ENCODE peak calls at places on chromosomes 5 and 9, in six cellular contexts. One of them, this sample, is unnamed.

GRCh38 chr5:28014779-28015178 is 976.4 kb upstream of the CDH9 start:
- DNase-seq in aorta: no peak
- DNase-seq in BJ: no peak
- DNase-seq in GM03348: no peak
- DNase-seq in memory B cell: no peak
- DNase-seq in activated CD4-positive, CD25-positive, alpha-beta regulatory T cell: no peak
- DNase-seq in this sample: no peak

GRCh38 chr5:149700347-149700746 is 29.8 kb upstream of the PPARGC1B start:
- DNase-seq in BJ: no peak
- DNase-seq in memory B cell: no peak
- DNase-seq in GM03348: no peak
- DNase-seq in aorta: no peak
- DNase-seq in activated CD4-positive, CD25-positive, alpha-beta regulatory T cell: no peak
- DNase-seq in this sample: no peak

GRCh38 chr9:21873540-21874221 is 71.2 kb downstream of the MTAP start:
- DNase-seq in activated CD4-positive, CD25-positive, alpha-beta regulatory T cell: no peak
- DNase-seq in GM03348: peak
- DNase-seq in aorta: no peak
- DNase-seq in BJ: no peak
- DNase-seq in memory B cell: no peak
- DNase-seq in this sample: no peak

GRCh38 chr5:40288791-40289475 is 390.8 kb upstream of the PTGER4 start:
- DNase-seq in memory B cell: no peak
- DNase-seq in activated CD4-positive, CD25-positive, alpha-beta regulatory T cell: no peak
- DNase-seq in aorta: no peak
- DNase-seq in GM03348: no peak
- DNase-seq in BJ: no peak
- DNase-seq in this sample: no peak

GRCh38 chr5:41252036-41252435 is 38.7 kb upstream of the C6 start:
- DNase-seq in BJ: no peak
- DNase-seq in activated CD4-positive, CD25-positive, alpha-beta regulatory T cell: no peak
- DNase-seq in aorta: no peak
- DNase-seq in memory B cell: no peak
- DNase-seq in GM03348: no peak
- DNase-seq in this sample: no peak

GRCh38 chr5:154302181-154302580 is 111.6 kb downstream of the GALNT10 start:
- DNase-seq in memory B cell: no peak
- DNase-seq in BJ: no peak
- DNase-seq in GM03348: no peak
- DNase-seq in activated CD4-positive, CD25-positive, alpha-beta regulatory T cell: no peak
- DNase-seq in aorta: peak
- DNase-seq in this sample: peak

GRCh38 chr9:72674961-72675360 is 153.6 kb downstream of the TMC1 start:
- DNase-seq in activated CD4-positive, CD25-positive, alpha-beta regulatory T cell: no peak
- DNase-seq in BJ: no peak
- DNase-seq in GM03348: no peak
- DNase-seq in memory B cell: no peak
- DNase-seq in aorta: no peak
- DNase-seq in this sample: no peak

GRCh38 chr9:115524467-115525059 is 406.6 kb upstream of the TNC start:
- DNase-seq in memory B cell: peak
- DNase-seq in aorta: no peak
- DNase-seq in activated CD4-positive, CD25-positive, alpha-beta regulatory T cell: no peak
- DNase-seq in BJ: peak
- DNase-seq in GM03348: peak
- DNase-seq in this sample: peak

GRCh38 chr5:43042626-43043399 is 2.7 kb upstream of the ANXA2R start:
- DNase-seq in memory B cell: peak
- DNase-seq in GM03348: peak
- DNase-seq in activated CD4-positive, CD25-positive, alpha-beta regulatory T cell: peak
- DNase-seq in BJ: no peak
- DNase-seq in aorta: peak
- DNase-seq in this sample: peak

GRCh38 chr5:177332031-177332895 is 19.2 kb downstream of the LMAN2 start:
- DNase-seq in BJ: no peak
- DNase-seq in aorta: peak
- DNase-seq in activated CD4-positive, CD25-positive, alpha-beta regulatory T cell: no peak
- DNase-seq in memory B cell: no peak
- DNase-seq in GM03348: no peak
- DNase-seq in this sample: no peak

GRCh38 chr5:109479260-109479860 is 69.6 kb upstream of the PJA2 start:
- DNase-seq in aorta: no peak
- DNase-seq in activated CD4-positive, CD25-positive, alpha-beta regulatory T cell: no peak
- DNase-seq in BJ: no peak
- DNase-seq in memory B cell: no peak
- DNase-seq in GM03348: peak
- DNase-seq in this sample: no peak

GRCh38 chr9:108512426-108513173 is 343.2 kb downstream of the ACTL7B start:
- DNase-seq in aorta: no peak
- DNase-seq in BJ: no peak
- DNase-seq in activated CD4-positive, CD25-positive, alpha-beta regulatory T cell: no peak
- DNase-seq in GM03348: no peak
- DNase-seq in memory B cell: no peak
- DNase-seq in this sample: no peak

GRCh38 chr5:677131-678101 is 15.7 kb downstream of the TPPP start:
- DNase-seq in memory B cell: no peak
- DNase-seq in GM03348: no peak
- DNase-seq in BJ: no peak
- DNase-seq in aorta: peak
- DNase-seq in activated CD4-positive, CD25-positive, alpha-beta regulatory T cell: no peak
- DNase-seq in this sample: no peak

GRCh38 chr5:98308231-98308630 is 465.2 kb upstream of the RGMB start:
- DNase-seq in BJ: no peak
- DNase-seq in GM03348: no peak
- DNase-seq in aorta: no peak
- DNase-seq in memory B cell: no peak
- DNase-seq in activated CD4-positive, CD25-positive, alpha-beta regulatory T cell: no peak
- DNase-seq in this sample: no peak

GRCh38 chr9:90827181-90827866 is 25.7 kb downstream of the SYK start:
- DNase-seq in memory B cell: peak
- DNase-seq in aorta: no peak
- DNase-seq in GM03348: no peak
- DNase-seq in BJ: no peak
- DNase-seq in activated CD4-positive, CD25-positive, alpha-beta regulatory T cell: no peak
- DNase-seq in this sample: no peak

GRCh38 chr9:14406463-14406862 is 92.5 kb upstream of the NFIB start:
- DNase-seq in memory B cell: no peak
- DNase-seq in BJ: no peak
- DNase-seq in aorta: no peak
- DNase-seq in activated CD4-positive, CD25-positive, alpha-beta regulatory T cell: no peak
- DNase-seq in GM03348: no peak
- DNase-seq in this sample: no peak

GRCh38 chr9:130556396-130557076 is 22.8 kb upstream of the FUBP3 start:
- DNase-seq in memory B cell: no peak
- DNase-seq in activated CD4-positive, CD25-positive, alpha-beta regulatory T cell: no peak
- DNase-seq in GM03348: no peak
- DNase-seq in BJ: no peak
- DNase-seq in aorta: peak
- DNase-seq in this sample: no peak

GRCh38 chr5:63401434-63402046 is 560.7 kb downstream of the HTR1A start:
- DNase-seq in aorta: peak
- DNase-seq in activated CD4-positive, CD25-positive, alpha-beta regulatory T cell: no peak
- DNase-seq in GM03348: peak
- DNase-seq in BJ: no peak
- DNase-seq in memory B cell: no peak
- DNase-seq in this sample: peak

GRCh38 chr5:140348104-140348503 is 1.7 kb upstream of the HBEGF start:
- DNase-seq in BJ: no peak
- DNase-seq in aorta: no peak
- DNase-seq in memory B cell: no peak
- DNase-seq in activated CD4-positive, CD25-positive, alpha-beta regulatory T cell: no peak
- DNase-seq in GM03348: no peak
- DNase-seq in this sample: no peak

GRCh38 chr5:54524704-54525103 is 7.1 kb downstream of the SNX18 start:
- DNase-seq in GM03348: no peak
- DNase-seq in BJ: no peak
- DNase-seq in aorta: peak
- DNase-seq in memory B cell: no peak
- DNase-seq in activated CD4-positive, CD25-positive, alpha-beta regulatory T cell: no peak
- DNase-seq in this sample: no peak

GRCh38 chr5:32332971-32333370 is 20.2 kb upstream of the MTMR12 start:
- DNase-seq in memory B cell: no peak
- DNase-seq in activated CD4-positive, CD25-positive, alpha-beta regulatory T cell: no peak
- DNase-seq in GM03348: peak
- DNase-seq in BJ: no peak
- DNase-seq in aorta: no peak
- DNase-seq in this sample: no peak

GRCh38 chr9:127140842-127141675 is 18.6 kb upstream of the ANGPTL2 start:
- DNase-seq in BJ: no peak
- DNase-seq in GM03348: no peak
- DNase-seq in memory B cell: no peak
- DNase-seq in activated CD4-positive, CD25-positive, alpha-beta regulatory T cell: no peak
- DNase-seq in aorta: peak
- DNase-seq in this sample: no peak

GRCh38 chr9:109510506-109510905 is 12.4 kb upstream of the PTPN3 start:
- DNase-seq in aorta: no peak
- DNase-seq in GM03348: no peak
- DNase-seq in activated CD4-positive, CD25-positive, alpha-beta regulatory T cell: no peak
- DNase-seq in memory B cell: no peak
- DNase-seq in BJ: no peak
- DNase-seq in this sample: no peak

GRCh38 chr5:131628990-131629389 is 6.0 kb downstream of the RAPGEF6 start:
- DNase-seq in aorta: no peak
- DNase-seq in GM03348: no peak
- DNase-seq in BJ: no peak
- DNase-seq in memory B cell: no peak
- DNase-seq in activated CD4-positive, CD25-positive, alpha-beta regulatory T cell: no peak
- DNase-seq in this sample: no peak

GRCh38 chr5:40397976-40398375 is 281.7 kb upstream of the PTGER4 start:
- DNase-seq in BJ: no peak
- DNase-seq in GM03348: no peak
- DNase-seq in memory B cell: no peak
- DNase-seq in aorta: no peak
- DNase-seq in activated CD4-positive, CD25-positive, alpha-beta regulatory T cell: no peak
- DNase-seq in this sample: no peak

GRCh38 chr5:61346511-61346910 is 14.5 kb downstream of the ZSWIM6 start:
- DNase-seq in aorta: no peak
- DNase-seq in GM03348: no peak
- DNase-seq in activated CD4-positive, CD25-positive, alpha-beta regulatory T cell: no peak
- DNase-seq in BJ: no peak
- DNase-seq in memory B cell: no peak
- DNase-seq in this sample: no peak

GRCh38 chr5:3596261-3596825 is 711 bp downstream of the IRX1 start:
- DNase-seq in aorta: no peak
- DNase-seq in GM03348: peak
- DNase-seq in memory B cell: no peak
- DNase-seq in BJ: no peak
- DNase-seq in activated CD4-positive, CD25-positive, alpha-beta regulatory T cell: no peak
- DNase-seq in this sample: peak

GRCh38 chr5:57174128-57174849 is 430 bp downstream of the GPBP1 start:
- DNase-seq in memory B cell: no peak
- DNase-seq in aorta: no peak
- DNase-seq in activated CD4-positive, CD25-positive, alpha-beta regulatory T cell: peak
- DNase-seq in GM03348: peak
- DNase-seq in BJ: no peak
- DNase-seq in this sample: no peak

GRCh38 chr5:178434851-178435250 is 155.3 kb downstream of the COL23A1 start:
- DNase-seq in aorta: peak
- DNase-seq in memory B cell: no peak
- DNase-seq in BJ: no peak
- DNase-seq in activated CD4-positive, CD25-positive, alpha-beta regulatory T cell: no peak
- DNase-seq in GM03348: no peak
- DNase-seq in this sample: no peak

GRCh38 chr9:18761742-18762141 is 271.3 kb downstream of the SAXO1 start:
- DNase-seq in GM03348: no peak
- DNase-seq in aorta: no peak
- DNase-seq in BJ: no peak
- DNase-seq in activated CD4-positive, CD25-positive, alpha-beta regulatory T cell: no peak
- DNase-seq in memory B cell: no peak
- DNase-seq in this sample: no peak

GRCh38 chr9:93684806-93685553 is 108.6 kb downstream of the PHF2 start:
- DNase-seq in GM03348: peak
- DNase-seq in aorta: no peak
- DNase-seq in activated CD4-positive, CD25-positive, alpha-beta regulatory T cell: no peak
- DNase-seq in memory B cell: no peak
- DNase-seq in BJ: no peak
- DNase-seq in this sample: no peak

GRCh38 chr5:135890867-135891266 is 4.8 kb downstream of the IL9 start:
- DNase-seq in memory B cell: no peak
- DNase-seq in aorta: no peak
- DNase-seq in activated CD4-positive, CD25-positive, alpha-beta regulatory T cell: no peak
- DNase-seq in GM03348: no peak
- DNase-seq in BJ: no peak
- DNase-seq in this sample: no peak

GRCh38 chr9:121529237-121529987 is 29.8 kb upstream of the GGTA1 start:
- DNase-seq in BJ: peak
- DNase-seq in aorta: peak
- DNase-seq in GM03348: peak
- DNase-seq in activated CD4-positive, CD25-positive, alpha-beta regulatory T cell: no peak
- DNase-seq in memory B cell: no peak
- DNase-seq in this sample: no peak

GRCh38 chr9:89458768-89459496 is 39.0 kb downstream of the SEMA4D start:
- DNase-seq in GM03348: no peak
- DNase-seq in activated CD4-positive, CD25-positive, alpha-beta regulatory T cell: no peak
- DNase-seq in aorta: peak
- DNase-seq in memory B cell: no peak
- DNase-seq in BJ: no peak
- DNase-seq in this sample: no peak

GRCh38 chr5:95920822-95921221 is 40.8 kb downstream of the ELL2 start:
- DNase-seq in memory B cell: no peak
- DNase-seq in aorta: no peak
- DNase-seq in GM03348: no peak
- DNase-seq in BJ: no peak
- DNase-seq in activated CD4-positive, CD25-positive, alpha-beta regulatory T cell: no peak
- DNase-seq in this sample: no peak

GRCh38 chr9:20084125-20084524 is 295.3 kb upstream of the SLC24A2 start:
- DNase-seq in GM03348: no peak
- DNase-seq in BJ: no peak
- DNase-seq in memory B cell: no peak
- DNase-seq in activated CD4-positive, CD25-positive, alpha-beta regulatory T cell: no peak
- DNase-seq in aorta: no peak
- DNase-seq in this sample: no peak

GRCh38 chr5:96083361-96083881 is 121.8 kb upstream of the ELL2 start:
- DNase-seq in activated CD4-positive, CD25-positive, alpha-beta regulatory T cell: no peak
- DNase-seq in BJ: no peak
- DNase-seq in aorta: no peak
- DNase-seq in memory B cell: no peak
- DNase-seq in GM03348: no peak
- DNase-seq in this sample: no peak